ENCODE peak calls at places on chromosomes 7 and 10, in ten cellular contexts. One of them, this sample, is unnamed.
A peak's percentile ranks its signal among the peaks of the same experiment; 100 is the strongest.

GRCh38 chr10:102422586-102423129 is 2.0 kb downstream of the FBXL15 start:
- DNase-seq in aorta: peak; percentile 90
- DNase-seq in effector memory CD4-positive, alpha-beta T cell: no peak
- DNase-seq in body of pancreas: peak; percentile 87
- DNase-seq in tibial artery: peak; percentile 68
- DNase-seq in naive thymus-derived CD4-positive, alpha-beta T cell: peak; percentile 75
- DNase-seq in cardiac muscle cell: peak; percentile 79
- DNase-seq in heart left ventricle: peak; percentile 80
- DNase-seq in AG04450: no peak
- DNase-seq in transverse colon: peak; percentile 90
- DNase-seq in this sample: peak; percentile 60

GRCh38 chr10:93458821-93459257 is 23.3 kb downstream of the MYOF start:
- DNase-seq in heart left ventricle: peak; percentile 75
- DNase-seq in AG04450: peak; percentile 100
- DNase-seq in cardiac muscle cell: peak; percentile 48
- DNase-seq in tibial artery: peak; percentile 93
- DNase-seq in aorta: peak; percentile 91
- DNase-seq in transverse colon: peak; percentile 63
- DNase-seq in body of pancreas: peak; percentile 55
- DNase-seq in naive thymus-derived CD4-positive, alpha-beta T cell: no peak
- DNase-seq in effector memory CD4-positive, alpha-beta T cell: no peak
- DNase-seq in this sample: no peak

GRCh38 chr10:34864156-34865075 is 49.3 kb upstream of the PARD3 start:
- DNase-seq in naive thymus-derived CD4-positive, alpha-beta T cell: no peak
- DNase-seq in AG04450: no peak
- DNase-seq in cardiac muscle cell: no peak
- DNase-seq in tibial artery: no peak
- DNase-seq in body of pancreas: no peak
- DNase-seq in transverse colon: no peak
- DNase-seq in effector memory CD4-positive, alpha-beta T cell: no peak
- DNase-seq in aorta: no peak
- DNase-seq in heart left ventricle: no peak
- DNase-seq in this sample: no peak

GRCh38 chr10:71643904-71644303 is 75.7 kb downstream of the C10orf105 start:
- DNase-seq in tibial artery: no peak
- DNase-seq in AG04450: no peak
- DNase-seq in transverse colon: no peak
- DNase-seq in body of pancreas: no peak
- DNase-seq in heart left ventricle: no peak
- DNase-seq in cardiac muscle cell: no peak
- DNase-seq in effector memory CD4-positive, alpha-beta T cell: no peak
- DNase-seq in naive thymus-derived CD4-positive, alpha-beta T cell: no peak
- DNase-seq in aorta: no peak
- DNase-seq in this sample: no peak

GRCh38 chr10:14971867-14972448 is 12.8 kb downstream of the MEIG1 start:
- DNase-seq in aorta: no peak
- DNase-seq in effector memory CD4-positive, alpha-beta T cell: peak; percentile 11
- DNase-seq in AG04450: no peak
- DNase-seq in heart left ventricle: no peak
- DNase-seq in tibial artery: no peak
- DNase-seq in transverse colon: peak; percentile 38
- DNase-seq in body of pancreas: peak; percentile 68
- DNase-seq in cardiac muscle cell: peak; percentile 39
- DNase-seq in naive thymus-derived CD4-positive, alpha-beta T cell: no peak
- DNase-seq in this sample: no peak

GRCh38 chr7:35035511-35035921 is 1.8 kb downstream of the DPY19L1 start:
- DNase-seq in effector memory CD4-positive, alpha-beta T cell: no peak
- DNase-seq in aorta: no peak
- DNase-seq in cardiac muscle cell: peak; percentile 35
- DNase-seq in AG04450: no peak
- DNase-seq in heart left ventricle: no peak
- DNase-seq in body of pancreas: peak; percentile 12
- DNase-seq in tibial artery: no peak
- DNase-seq in transverse colon: peak; percentile 28
- DNase-seq in naive thymus-derived CD4-positive, alpha-beta T cell: no peak
- DNase-seq in this sample: no peak

GRCh38 chr10:104049497-104050250 is 36.0 kb downstream of the COL17A1 start:
- DNase-seq in cardiac muscle cell: no peak
- DNase-seq in naive thymus-derived CD4-positive, alpha-beta T cell: no peak
- DNase-seq in aorta: no peak
- DNase-seq in heart left ventricle: no peak
- DNase-seq in tibial artery: no peak
- DNase-seq in transverse colon: peak; percentile 22
- DNase-seq in body of pancreas: no peak
- DNase-seq in AG04450: no peak
- DNase-seq in effector memory CD4-positive, alpha-beta T cell: no peak
- DNase-seq in this sample: no peak

GRCh38 chr10:24957624-24958435 is 5.4 kb upstream of the PRTFDC1 start:
- DNase-seq in tibial artery: no peak
- DNase-seq in effector memory CD4-positive, alpha-beta T cell: no peak
- DNase-seq in AG04450: peak; percentile 68
- DNase-seq in naive thymus-derived CD4-positive, alpha-beta T cell: no peak
- DNase-seq in cardiac muscle cell: no peak
- DNase-seq in body of pancreas: no peak
- DNase-seq in aorta: peak; percentile 56
- DNase-seq in transverse colon: no peak
- DNase-seq in heart left ventricle: no peak
- DNase-seq in this sample: no peak

GRCh38 chr10:29397221-29397620 is 108.4 kb downstream of the LYZL1 start:
- DNase-seq in effector memory CD4-positive, alpha-beta T cell: no peak
- DNase-seq in AG04450: no peak
- DNase-seq in aorta: no peak
- DNase-seq in cardiac muscle cell: no peak
- DNase-seq in naive thymus-derived CD4-positive, alpha-beta T cell: no peak
- DNase-seq in transverse colon: no peak
- DNase-seq in heart left ventricle: no peak
- DNase-seq in body of pancreas: no peak
- DNase-seq in tibial artery: no peak
- DNase-seq in this sample: no peak

GRCh38 chr10:124486635-124487034 is 25.0 kb downstream of the LHPP start:
- DNase-seq in naive thymus-derived CD4-positive, alpha-beta T cell: no peak
- DNase-seq in tibial artery: no peak
- DNase-seq in AG04450: no peak
- DNase-seq in body of pancreas: no peak
- DNase-seq in aorta: no peak
- DNase-seq in heart left ventricle: no peak
- DNase-seq in transverse colon: no peak
- DNase-seq in effector memory CD4-positive, alpha-beta T cell: no peak
- DNase-seq in cardiac muscle cell: no peak
- DNase-seq in this sample: no peak

GRCh38 chr10:105140600-105140999 is 499.5 kb downstream of the SORCS3 start:
- DNase-seq in heart left ventricle: no peak
- DNase-seq in AG04450: no peak
- DNase-seq in aorta: no peak
- DNase-seq in body of pancreas: no peak
- DNase-seq in cardiac muscle cell: no peak
- DNase-seq in naive thymus-derived CD4-positive, alpha-beta T cell: no peak
- DNase-seq in tibial artery: no peak
- DNase-seq in transverse colon: no peak
- DNase-seq in effector memory CD4-positive, alpha-beta T cell: no peak
- DNase-seq in this sample: no peak

GRCh38 chr7:26196305-26196704 is 4.2 kb downstream of the HNRNPA2B1 start:
- DNase-seq in naive thymus-derived CD4-positive, alpha-beta T cell: no peak
- DNase-seq in effector memory CD4-positive, alpha-beta T cell: no peak
- DNase-seq in body of pancreas: no peak
- DNase-seq in cardiac muscle cell: no peak
- DNase-seq in tibial artery: no peak
- DNase-seq in aorta: no peak
- DNase-seq in heart left ventricle: no peak
- DNase-seq in AG04450: no peak
- DNase-seq in transverse colon: no peak
- DNase-seq in this sample: no peak
- H3K4me3 ChIP-seq in naive thymus-derived CD4-positive, alpha-beta T cell: peak overlapping the region; percentile 17
- H3K4me3 ChIP-seq in effector memory CD4-positive, alpha-beta T cell: peak overlapping the region; percentile 21
- H3K4me3 ChIP-seq in body of pancreas: no peak overlapping the region
- H3K4me3 ChIP-seq in cardiac muscle cell: no peak overlapping the region
- H3K4me3 ChIP-seq in tibial artery: peak overlapping the region; percentile 74
- H3K4me3 ChIP-seq in aorta: no peak overlapping the region
- H3K4me3 ChIP-seq in heart left ventricle: peak overlapping the region; percentile 89
- H3K4me3 ChIP-seq in AG04450: peak overlapping the region; percentile 7
- H3K4me3 ChIP-seq in transverse colon: no peak overlapping the region
- H3K4me3 ChIP-seq in this sample: peak overlapping the region; percentile 100

GRCh38 chr10:44402465-44403205 is 17.7 kb upstream of the CXCL12 start:
- DNase-seq in transverse colon: no peak
- DNase-seq in naive thymus-derived CD4-positive, alpha-beta T cell: no peak
- DNase-seq in cardiac muscle cell: no peak
- DNase-seq in effector memory CD4-positive, alpha-beta T cell: no peak
- DNase-seq in AG04450: no peak
- DNase-seq in aorta: peak; percentile 30
- DNase-seq in tibial artery: no peak
- DNase-seq in heart left ventricle: no peak
- DNase-seq in body of pancreas: no peak
- DNase-seq in this sample: no peak

GRCh38 chr10:44399478-44400451 is 14.9 kb upstream of the CXCL12 start:
- DNase-seq in transverse colon: no peak
- DNase-seq in heart left ventricle: no peak
- DNase-seq in aorta: peak; percentile 12
- DNase-seq in tibial artery: no peak
- DNase-seq in naive thymus-derived CD4-positive, alpha-beta T cell: no peak
- DNase-seq in body of pancreas: no peak
- DNase-seq in cardiac muscle cell: no peak
- DNase-seq in AG04450: no peak
- DNase-seq in effector memory CD4-positive, alpha-beta T cell: no peak
- DNase-seq in this sample: no peak

GRCh38 chr10:44398271-44398670 is 13.4 kb upstream of the CXCL12 start:
- DNase-seq in cardiac muscle cell: no peak
- DNase-seq in AG04450: no peak
- DNase-seq in heart left ventricle: no peak
- DNase-seq in naive thymus-derived CD4-positive, alpha-beta T cell: no peak
- DNase-seq in transverse colon: no peak
- DNase-seq in aorta: no peak
- DNase-seq in tibial artery: no peak
- DNase-seq in body of pancreas: no peak
- DNase-seq in effector memory CD4-positive, alpha-beta T cell: no peak
- DNase-seq in this sample: no peak

GRCh38 chr10:44398747-44399477 is 14.0 kb upstream of the CXCL12 start:
- DNase-seq in body of pancreas: no peak
- DNase-seq in effector memory CD4-positive, alpha-beta T cell: no peak
- DNase-seq in aorta: peak; percentile 14
- DNase-seq in cardiac muscle cell: no peak
- DNase-seq in heart left ventricle: no peak
- DNase-seq in AG04450: no peak
- DNase-seq in tibial artery: no peak
- DNase-seq in transverse colon: no peak
- DNase-seq in naive thymus-derived CD4-positive, alpha-beta T cell: no peak
- DNase-seq in this sample: no peak

DNA sequence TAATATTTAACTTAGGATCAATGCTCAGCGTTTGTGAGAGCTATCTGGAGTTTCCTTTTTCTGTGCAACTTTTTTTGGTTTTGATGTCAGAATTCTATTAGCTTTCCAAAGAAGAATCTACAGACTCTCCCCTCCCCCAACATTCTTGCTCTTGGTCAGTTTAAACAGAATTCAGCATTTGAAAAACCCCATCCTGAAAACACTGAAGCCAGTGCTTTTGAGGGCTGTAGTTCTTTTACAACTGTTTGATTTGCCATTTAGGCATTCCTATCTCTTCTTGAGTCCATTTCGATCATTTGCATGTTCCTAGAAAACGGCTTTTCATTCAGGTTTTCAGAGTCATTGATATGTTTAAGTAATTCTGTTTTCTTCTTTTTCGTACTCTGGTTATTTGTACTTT is 15.7 kb upstream of the CXCL12 start:
- DNase-seq in aorta: no peak
- DNase-seq in transverse colon: no peak
- DNase-seq in AG04450: no peak
- DNase-seq in heart left ventricle: no peak
- DNase-seq in body of pancreas: no peak
- DNase-seq in naive thymus-derived CD4-positive, alpha-beta T cell: no peak
- DNase-seq in effector memory CD4-positive, alpha-beta T cell: no peak
- DNase-seq in cardiac muscle cell: no peak
- DNase-seq in tibial artery: no peak
- DNase-seq in this sample: no peak
- H3K27me3 ChIP-seq in aorta: no peaks in the 10 kb centered on the region
- H3K27me3 ChIP-seq in transverse colon: no peaks in the 10 kb centered on the region
- H3K27me3 ChIP-seq in AG04450: peaks cover 32% of the 10 kb centered on the region
- H3K27me3 ChIP-seq in heart left ventricle: no peaks in the 10 kb centered on the region
- H3K27me3 ChIP-seq in body of pancreas: no peaks in the 10 kb centered on the region
- H3K27me3 ChIP-seq in naive thymus-derived CD4-positive, alpha-beta T cell: no peaks in the 10 kb centered on the region
- H3K27me3 ChIP-seq in effector memory CD4-positive, alpha-beta T cell: no peaks in the 10 kb centered on the region
- H3K27me3 ChIP-seq in cardiac muscle cell: peaks cover 17% of the 10 kb centered on the region
- H3K27me3 ChIP-seq in tibial artery: no peaks in the 10 kb centered on the region
- H3K27me3 ChIP-seq in this sample: no peaks in the 10 kb centered on the region

DNA sequence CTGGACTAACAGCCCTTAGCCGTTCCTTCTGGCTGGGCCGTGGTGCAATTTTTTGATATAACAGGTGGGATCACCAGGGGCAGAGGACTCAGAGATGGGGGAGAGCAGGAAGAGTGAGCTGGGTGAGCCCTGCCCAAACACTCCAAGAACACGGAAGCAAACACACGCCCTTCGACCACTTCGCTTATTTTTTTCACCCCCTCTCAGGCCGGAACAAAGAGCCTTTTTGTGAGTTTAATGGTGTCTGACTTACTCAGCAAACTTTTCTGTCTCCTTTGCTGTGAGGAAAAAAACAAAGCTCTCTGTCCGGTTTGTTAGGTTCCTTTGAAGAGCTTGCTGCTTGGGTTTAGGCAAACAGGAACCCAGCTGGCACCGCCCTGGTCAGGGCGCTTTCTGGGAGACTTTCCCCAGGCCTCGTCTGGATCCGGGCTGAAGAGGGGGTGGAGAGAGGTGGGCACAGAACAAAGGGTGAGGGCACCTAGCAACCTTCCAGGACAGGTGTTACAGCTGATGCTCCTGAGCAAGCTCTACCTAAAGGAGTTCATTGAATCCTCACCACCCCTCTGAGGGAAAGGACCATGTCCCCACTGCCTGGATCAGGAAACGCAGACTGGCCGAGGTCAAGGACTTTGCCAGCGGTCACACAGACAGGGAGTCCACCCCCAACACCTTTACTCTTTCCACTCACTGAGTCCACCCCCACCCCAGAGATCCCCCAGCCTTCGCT is 23.3 kb downstream of the CALML3 start:
- DNase-seq in body of pancreas: peak; percentile 47
- DNase-seq in naive thymus-derived CD4-positive, alpha-beta T cell: no peak
- DNase-seq in transverse colon: peak; percentile 68
- DNase-seq in AG04450: no peak
- DNase-seq in tibial artery: no peak
- DNase-seq in effector memory CD4-positive, alpha-beta T cell: no peak
- DNase-seq in cardiac muscle cell: no peak
- DNase-seq in aorta: peak; percentile 55
- DNase-seq in heart left ventricle: no peak
- DNase-seq in this sample: peak; percentile 15
- H3K4me3 ChIP-seq in body of pancreas: no peak overlapping the region
- H3K4me3 ChIP-seq in naive thymus-derived CD4-positive, alpha-beta T cell: no peak overlapping the region
- H3K4me3 ChIP-seq in transverse colon: no peak overlapping the region
- H3K4me3 ChIP-seq in AG04450: no peak overlapping the region
- H3K4me3 ChIP-seq in tibial artery: peak overlapping the region; percentile 33
- H3K4me3 ChIP-seq in effector memory CD4-positive, alpha-beta T cell: no peak overlapping the region
- H3K4me3 ChIP-seq in cardiac muscle cell: no peak overlapping the region
- H3K4me3 ChIP-seq in aorta: no peak overlapping the region
- H3K4me3 ChIP-seq in heart left ventricle: peak overlapping the region; percentile 11
- H3K4me3 ChIP-seq in this sample: peak overlapping the region; percentile 6

DNA sequence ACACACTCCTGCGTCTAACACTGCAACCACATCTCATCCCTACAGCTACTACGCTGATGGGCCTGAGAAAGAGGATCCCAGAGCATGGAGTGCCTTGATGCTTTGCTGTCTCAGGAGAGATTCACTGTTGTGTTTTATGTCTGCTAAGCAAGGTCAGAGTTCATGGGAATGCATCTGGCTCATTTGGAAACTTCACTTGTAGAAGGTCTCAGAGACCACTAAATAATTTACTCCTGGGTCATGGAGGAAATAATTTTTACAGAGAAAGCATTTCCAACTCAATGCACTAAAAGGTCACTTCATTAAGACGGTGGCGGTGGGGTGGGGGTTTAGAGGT is 88.6 kb downstream of the SLIT1 start:
- DNase-seq in naive thymus-derived CD4-positive, alpha-beta T cell: no peak
- DNase-seq in transverse colon: no peak
- DNase-seq in body of pancreas: no peak
- DNase-seq in effector memory CD4-positive, alpha-beta T cell: no peak
- DNase-seq in AG04450: no peak
- DNase-seq in aorta: no peak
- DNase-seq in cardiac muscle cell: no peak
- DNase-seq in heart left ventricle: no peak
- DNase-seq in tibial artery: no peak
- DNase-seq in this sample: no peak
- H3K27me3 ChIP-seq in naive thymus-derived CD4-positive, alpha-beta T cell: no peaks in the 10 kb centered on the region
- H3K27me3 ChIP-seq in transverse colon: peaks cover 30% of the 10 kb centered on the region
- H3K27me3 ChIP-seq in body of pancreas: no peaks in the 10 kb centered on the region
- H3K27me3 ChIP-seq in effector memory CD4-positive, alpha-beta T cell: peaks cover 4% of the 10 kb centered on the region
- H3K27me3 ChIP-seq in AG04450: peaks cover 47% of the 10 kb centered on the region
- H3K27me3 ChIP-seq in aorta: no peaks in the 10 kb centered on the region
- H3K27me3 ChIP-seq in cardiac muscle cell: no peaks in the 10 kb centered on the region
- H3K27me3 ChIP-seq in heart left ventricle: no peaks in the 10 kb centered on the region
- H3K27me3 ChIP-seq in tibial artery: peaks cover 60% of the 10 kb centered on the region
- H3K27me3 ChIP-seq in this sample: no peaks in the 10 kb centered on the region